ENCODE peak calls at places on chromosomes 2 and 18, in seven cellular contexts. W is RWPE2; L is M059J; D is thoracic aorta; C is CD4-positive, alpha-beta memory T cell; P is naive thymus-derived CD8-positive, alpha-beta T cell; N is stimulated activated CD8-positive, alpha-beta memory T cell treated with anti-CD3 and anti-CD28 coated beads, Interleukin-4, amount 100 ng/mL, for 48 hours. O is an unnamed sample.

GRCh38 chr2:107588960-107589542 is 237.6 kb upstream of the RGPD4 start:
- DNase-seq in W (no peak), D (no peak), C (no peak), L (no peak), P (no peak), N (no peak), O (peak; percentile 56)

GRCh38 chr2:238387376-238387775 is 39.4 kb upstream of the ASB1 start:
- DNase-seq in D (no peak), N (no peak), L (no peak), P (no peak), W (no peak), C (no peak), O (no peak)

GRCh38 chr2:27903649-27904544 is 13.4 kb downstream of the BABAM2 start:
- DNase-seq in N (no peak), C (no peak), D (no peak), P (no peak), W (no peak), L (peak; percentile 79), O (peak; percentile 78)

GRCh38 chr2:104734937-104735586 is 118.9 kb upstream of the POU3F3 start:
- DNase-seq in C (no peak), L (peak; percentile 7), N (no peak), W (no peak), D (no peak), P (no peak), O (no peak)

GRCh38 chr18:58991127-58991798 is 126.6 kb downstream of the ZNF532 start:
- DNase-seq in N (no peak), D (no peak), C (no peak), P (no peak), W (no peak), L (peak; percentile 89), O (peak; percentile 65)

GRCh38 chr2:118477111-118477517 is 370.3 kb downstream of the EN1 start:
- DNase-seq in N (no peak), W (no peak), C (no peak), D (no peak), P (no peak), L (no peak), O (no peak)

GRCh38 chr2:72028996-72029395 is 118.7 kb downstream of the CYP26B1 start:
- DNase-seq in W (peak; percentile 23), N (peak; percentile 16), D (no peak), L (no peak), C (no peak), P (no peak), O (no peak)

GRCh38 chr2:39947294-39948015 is 168.4 kb upstream of the THUMPD2 start:
- DNase-seq in W (no peak), C (no peak), D (no peak), L (peak; percentile 30), N (no peak), P (no peak), O (peak; percentile 33)

GRCh38 chr2:238160206-238161129 is 1.7 kb downstream of the ERFE start:
- DNase-seq in P (peak; percentile 63), W (peak; percentile 47), C (no peak), N (no peak), D (no peak), L (no peak), O (peak; percentile 18)

GRCh38 chr2:38935568-38936172 is 46.0 kb downstream of the ARHGEF33 start:
- DNase-seq in W (no peak), C (no peak), N (no peak), P (no peak), D (no peak), L (peak; percentile 53), O (peak; percentile 40)

GRCh38 chr2:39881948-39882347 is 102.9 kb upstream of the THUMPD2 start:
- DNase-seq in N (no peak), W (no peak), D (no peak), P (no peak), L (no peak), C (no peak), O (no peak)

GRCh38 chr2:220499281-220499680 is 871.9 kb downstream of the SLC4A3 start:
- DNase-seq in L (peak; percentile 84), C (no peak), W (no peak), N (no peak), P (no peak), D (no peak), O (peak; percentile 88)

GRCh38 chr2:173550143-173550542 is 195.5 kb downstream of the CDCA7 start:
- DNase-seq in C (no peak), P (no peak), L (peak; percentile 34), D (no peak), N (no peak), W (no peak), O (peak; percentile 91)

GRCh38 chr2:1623906-1624445 is 120.3 kb downstream of the PXDN start:
- DNase-seq in L (no peak), P (no peak), D (no peak), N (no peak), C (no peak), W (no peak), O (no peak)

GRCh38 chr2:66111706-66112105 is 323.2 kb upstream of the MEIS1 start:
- DNase-seq in L (no peak), W (no peak), P (no peak), N (no peak), C (no peak), D (no peak), O (no peak)

GRCh38 chr2:201235865-201236811 is 24.2 kb upstream of the CASP8 start:
- DNase-seq in N (peak; percentile 56), W (no peak), P (peak; percentile 73), D (peak; percentile 30), L (peak; percentile 77), C (peak; percentile 70), O (peak; percentile 82)

GRCh38 chr2:161681043-161681442 is 56.8 kb downstream of the SLC4A10 start:
- DNase-seq in N (no peak), D (no peak), L (peak; percentile 49), P (no peak), W (no peak), C (no peak), O (peak; percentile 1)

O was measured in EH.